ENCODE peak calls at places on chromosome 7, in five cellular contexts. One of them, this sample, is unnamed.
A peak's percentile ranks its signal among the peaks of the same experiment; 100 is the strongest.

GRCh38 chr7:151506901-151507382 is 12.8 kb downstream of the RHEB start:
- DNase-seq in sigmoid colon: peak; percentile 86
- DNase-seq in cardiac muscle cell: no peak
- DNase-seq in colonic mucosa: no peak
- DNase-seq in fibroblast of lung: no peak
- DNase-seq in this sample: no peak

GRCh38 chr7:42494722-42495121 is 257.7 kb upstream of the GLI3 start:
- DNase-seq in sigmoid colon: no peak
- DNase-seq in cardiac muscle cell: no peak
- DNase-seq in colonic mucosa: no peak
- DNase-seq in fibroblast of lung: peak; percentile 53
- DNase-seq in this sample: no peak

GRCh38 chr7:28107960-28108359 is 72.6 kb downstream of the JAZF1 start:
- DNase-seq in sigmoid colon: no peak
- DNase-seq in cardiac muscle cell: no peak
- DNase-seq in colonic mucosa: no peak
- DNase-seq in fibroblast of lung: peak; percentile 37
- DNase-seq in this sample: no peak

GRCh38 chr7:23018747-23019146 is 4.8 kb upstream of the HYCC1 start:
- DNase-seq in sigmoid colon: no peak
- DNase-seq in cardiac muscle cell: no peak
- DNase-seq in colonic mucosa: no peak
- DNase-seq in fibroblast of lung: peak; percentile 34
- DNase-seq in this sample: no peak

GRCh38 chr7:20216637-20217036 is 547 bp downstream of the MACC1 start:
- DNase-seq in sigmoid colon: no peak
- DNase-seq in cardiac muscle cell: no peak
- DNase-seq in colonic mucosa: no peak
- DNase-seq in fibroblast of lung: no peak
- DNase-seq in this sample: no peak

GRCh38 chr7:46678421-46678820 is 757.3 kb upstream of the IGFBP3 start:
- DNase-seq in sigmoid colon: no peak
- DNase-seq in cardiac muscle cell: no peak
- DNase-seq in colonic mucosa: no peak
- DNase-seq in fibroblast of lung: no peak
- DNase-seq in this sample: no peak

GRCh38 chr7:157521061-157521731 is 184.4 kb downstream of the DNAJB6 start:
- DNase-seq in sigmoid colon: peak; percentile 58
- DNase-seq in cardiac muscle cell: no peak
- DNase-seq in colonic mucosa: no peak
- DNase-seq in fibroblast of lung: no peak
- DNase-seq in this sample: no peak

GRCh38 chr7:48307041-48307714 is 135.9 kb downstream of the ABCA13 start:
- DNase-seq in sigmoid colon: no peak
- DNase-seq in cardiac muscle cell: no peak
- DNase-seq in colonic mucosa: no peak
- DNase-seq in fibroblast of lung: no peak
- DNase-seq in this sample: no peak

GRCh38 chr7:132270517-132270916 is 305.8 kb downstream of the PLXNA4 start:
- DNase-seq in sigmoid colon: no peak
- DNase-seq in cardiac muscle cell: peak; percentile 71
- DNase-seq in colonic mucosa: no peak
- DNase-seq in fibroblast of lung: no peak
- DNase-seq in this sample: no peak

GRCh38 chr7:153381275-153382119 is 621.9 kb downstream of the ACTR3B start:
- DNase-seq in sigmoid colon: peak; percentile 77
- DNase-seq in cardiac muscle cell: peak; percentile 37
- DNase-seq in colonic mucosa: no peak
- DNase-seq in fibroblast of lung: no peak
- DNase-seq in this sample: peak; percentile 11

GRCh38 chr7:48337012-48337621 is 165.9 kb downstream of the ABCA13 start:
- DNase-seq in sigmoid colon: no peak
- DNase-seq in cardiac muscle cell: peak; percentile 53
- DNase-seq in colonic mucosa: no peak
- DNase-seq in fibroblast of lung: peak; percentile 9
- DNase-seq in this sample: peak; percentile 43

GRCh38 chr7:84183741-84184140 is 10.8 kb downstream of the SEMA3A start:
- DNase-seq in sigmoid colon: no peak
- DNase-seq in cardiac muscle cell: no peak
- DNase-seq in colonic mucosa: no peak
- DNase-seq in fibroblast of lung: no peak
- DNase-seq in this sample: no peak

GRCh38 chr7:104231054-104232046 is 23.5 kb upstream of the ORC5 start:
- DNase-seq in sigmoid colon: peak; percentile 66
- DNase-seq in cardiac muscle cell: peak; percentile 82
- DNase-seq in colonic mucosa: peak; percentile 30
- DNase-seq in fibroblast of lung: peak; percentile 39
- DNase-seq in this sample: peak; percentile 31

GRCh38 chr7:26291699-26292538 is at the start of gene SNX10:
- DNase-seq in sigmoid colon: no peak
- DNase-seq in cardiac muscle cell: peak; percentile 78
- DNase-seq in colonic mucosa: peak; percentile 67
- DNase-seq in fibroblast of lung: peak; percentile 45
- DNase-seq in this sample: peak; percentile 43

GRCh38 chr7:71683382-71683781 is 551.4 kb downstream of the GALNT17 start:
- DNase-seq in sigmoid colon: no peak
- DNase-seq in cardiac muscle cell: no peak
- DNase-seq in colonic mucosa: no peak
- DNase-seq in fibroblast of lung: no peak
- DNase-seq in this sample: no peak
- H3K27ac ChIP-seq in sigmoid colon: no peak overlapping the region
- H3K27ac ChIP-seq in cardiac muscle cell: no peak overlapping the region
- H3K27ac ChIP-seq in colonic mucosa: no peak overlapping the region
- H3K27ac ChIP-seq in fibroblast of lung: no peak overlapping the region
- H3K27ac ChIP-seq in this sample: no peak overlapping the region

GRCh38 chr7:99372275-99373085 is 2.0 kb upstream of the ARPC1B start:
- DNase-seq in sigmoid colon: peak; percentile 71
- DNase-seq in cardiac muscle cell: peak; percentile 87
- DNase-seq in colonic mucosa: peak; percentile 63
- DNase-seq in fibroblast of lung: peak; percentile 45
- DNase-seq in this sample: no peak

GRCh38 chr7:99375070-99375807 is 709 bp downstream of the ARPC1B start:
- DNase-seq in sigmoid colon: peak; percentile 88
- DNase-seq in cardiac muscle cell: peak; percentile 53
- DNase-seq in colonic mucosa: peak; percentile 90
- DNase-seq in fibroblast of lung: peak; percentile 65
- DNase-seq in this sample: no peak

GRCh38 chr7:99374121-99375064 is at the start of gene ARPC1B:
- DNase-seq in sigmoid colon: peak; percentile 87
- DNase-seq in cardiac muscle cell: peak; percentile 83
- DNase-seq in colonic mucosa: peak; percentile 84
- DNase-seq in fibroblast of lung: peak; percentile 74
- DNase-seq in this sample: no peak

GRCh38 chr7:99371376-99371920 is 3.1 kb upstream of the ARPC1B start:
- DNase-seq in sigmoid colon: peak; percentile 44
- DNase-seq in cardiac muscle cell: no peak
- DNase-seq in colonic mucosa: no peak
- DNase-seq in fibroblast of lung: peak; percentile 23
- DNase-seq in this sample: no peak

DNA sequence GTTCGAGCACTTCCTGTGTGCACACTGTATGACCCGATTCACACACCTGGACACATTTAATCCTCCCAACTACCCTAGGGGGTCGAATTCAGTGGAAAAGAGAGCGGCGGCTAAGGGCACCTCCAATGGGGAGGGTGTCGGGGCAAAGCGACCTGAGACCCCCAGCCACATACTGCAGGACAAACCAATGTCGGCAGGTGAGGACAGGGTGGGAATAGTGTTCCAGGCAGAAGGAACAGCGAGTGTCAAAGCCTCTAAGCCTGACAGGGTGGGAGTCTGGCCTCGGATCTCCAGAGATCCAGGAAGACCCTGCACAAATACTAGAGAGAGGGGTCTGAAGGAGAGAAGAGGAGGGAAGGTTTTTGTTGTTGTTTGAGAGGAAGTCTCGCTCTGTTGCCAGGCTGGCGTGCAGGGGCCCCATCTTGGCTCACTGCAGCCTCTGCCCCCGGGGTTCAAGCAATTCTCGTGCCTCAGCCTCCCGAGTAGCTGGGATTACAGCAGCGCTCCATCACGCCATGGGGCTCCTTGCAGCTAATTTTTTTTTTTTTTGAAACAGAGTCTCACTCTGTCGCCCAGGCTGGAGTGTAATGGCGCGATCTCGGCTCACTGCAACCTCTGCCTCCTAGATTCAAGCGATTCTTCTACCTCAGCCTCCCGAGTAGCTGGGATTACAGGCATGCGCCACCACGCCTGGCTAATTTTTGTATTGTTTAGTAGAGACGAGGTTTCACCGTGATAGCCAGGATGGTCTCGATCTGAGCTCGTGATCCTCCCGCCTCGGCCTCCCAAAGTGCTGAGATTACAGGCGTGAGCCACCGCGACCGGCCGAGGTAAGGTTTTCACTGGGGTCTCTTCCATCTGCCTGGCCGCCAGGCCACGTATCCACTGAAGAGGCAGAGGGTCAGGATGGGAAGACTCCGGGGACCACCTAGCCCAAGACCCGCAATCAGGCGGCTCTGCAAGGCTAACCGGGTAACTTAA is 1.2 kb upstream of the ARPC1B start:
- DNase-seq in sigmoid colon: peak; percentile 55
- DNase-seq in cardiac muscle cell: no peak
- DNase-seq in colonic mucosa: no peak
- DNase-seq in fibroblast of lung: no peak
- DNase-seq in this sample: no peak
- H3K27ac ChIP-seq in sigmoid colon: peak overlapping the region; percentile 86
- H3K27ac ChIP-seq in cardiac muscle cell: peak overlapping the region; percentile 65
- H3K27ac ChIP-seq in colonic mucosa: peak overlapping the region; percentile 92
- H3K27ac ChIP-seq in fibroblast of lung: no peak overlapping the region
- H3K27ac ChIP-seq in this sample: no peak overlapping the region

GRCh38 chr7:93310346-93310745 is 78.2 kb downstream of the VPS50 start:
- DNase-seq in sigmoid colon: no peak
- DNase-seq in cardiac muscle cell: no peak
- DNase-seq in colonic mucosa: no peak
- DNase-seq in fibroblast of lung: peak; percentile 66
- DNase-seq in this sample: no peak

GRCh38 chr7:93315896-93316295 is 83.7 kb downstream of the VPS50 start:
- DNase-seq in sigmoid colon: no peak
- DNase-seq in cardiac muscle cell: no peak
- DNase-seq in colonic mucosa: no peak
- DNase-seq in fibroblast of lung: peak; percentile 49
- DNase-seq in this sample: no peak

GRCh38 chr7:93316730-93317129 is 84.6 kb downstream of the VPS50 start:
- DNase-seq in sigmoid colon: no peak
- DNase-seq in cardiac muscle cell: no peak
- DNase-seq in colonic mucosa: no peak
- DNase-seq in fibroblast of lung: peak; percentile 65
- DNase-seq in this sample: no peak

GRCh38 chr7:93314449-93314848 is 82.3 kb downstream of the VPS50 start:
- DNase-seq in sigmoid colon: no peak
- DNase-seq in cardiac muscle cell: no peak
- DNase-seq in colonic mucosa: no peak
- DNase-seq in fibroblast of lung: no peak
- DNase-seq in this sample: no peak
- H3K27ac ChIP-seq in sigmoid colon: no peak overlapping the region
- H3K27ac ChIP-seq in cardiac muscle cell: no peak overlapping the region
- H3K27ac ChIP-seq in colonic mucosa: no peak overlapping the region
- H3K27ac ChIP-seq in fibroblast of lung: no peak overlapping the region
- H3K27ac ChIP-seq in this sample: no peak overlapping the region

DNA sequence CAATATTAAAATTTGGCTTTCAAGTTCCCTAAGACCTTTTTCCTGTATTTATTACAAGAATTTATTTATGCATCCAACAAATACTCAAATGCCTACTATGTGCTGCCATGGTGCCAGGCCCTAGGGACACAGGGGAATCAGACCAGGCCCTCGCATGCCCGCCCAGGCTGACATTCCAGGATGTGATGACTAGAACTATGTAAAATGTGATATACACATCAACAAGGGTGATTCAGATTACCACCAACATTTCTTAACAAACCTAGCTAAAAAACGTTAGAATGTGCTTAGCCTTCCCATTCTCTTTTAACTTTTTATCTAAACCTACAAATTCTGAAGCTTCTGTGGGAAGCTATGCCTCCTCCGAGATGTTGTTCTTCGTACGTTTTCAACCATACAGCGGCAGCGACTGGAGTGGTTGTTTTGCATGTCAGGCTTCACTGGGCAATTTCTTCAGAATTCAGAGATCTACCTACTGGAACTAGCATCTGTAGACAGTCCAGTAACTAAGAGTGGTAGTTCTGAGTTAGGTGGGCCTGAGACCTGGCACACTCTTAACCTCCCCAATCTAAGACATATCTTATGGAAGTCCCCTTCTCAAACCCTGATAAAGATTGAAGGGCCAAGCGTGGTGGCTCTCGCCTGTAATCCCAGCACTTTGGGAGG is 22.1 kb downstream of the GNA12 start:
- DNase-seq in sigmoid colon: peak; percentile 63
- DNase-seq in cardiac muscle cell: no peak
- DNase-seq in colonic mucosa: no peak
- DNase-seq in fibroblast of lung: peak; percentile 93
- DNase-seq in this sample: no peak
- H3K27ac ChIP-seq in sigmoid colon: peak overlapping the region; percentile 55
- H3K27ac ChIP-seq in cardiac muscle cell: peak overlapping the region; percentile 85
- H3K27ac ChIP-seq in colonic mucosa: peak overlapping the region; percentile 28
- H3K27ac ChIP-seq in fibroblast of lung: peak overlapping the region; percentile 90
- H3K27ac ChIP-seq in this sample: peak overlapping the region; percentile 7

DNA sequence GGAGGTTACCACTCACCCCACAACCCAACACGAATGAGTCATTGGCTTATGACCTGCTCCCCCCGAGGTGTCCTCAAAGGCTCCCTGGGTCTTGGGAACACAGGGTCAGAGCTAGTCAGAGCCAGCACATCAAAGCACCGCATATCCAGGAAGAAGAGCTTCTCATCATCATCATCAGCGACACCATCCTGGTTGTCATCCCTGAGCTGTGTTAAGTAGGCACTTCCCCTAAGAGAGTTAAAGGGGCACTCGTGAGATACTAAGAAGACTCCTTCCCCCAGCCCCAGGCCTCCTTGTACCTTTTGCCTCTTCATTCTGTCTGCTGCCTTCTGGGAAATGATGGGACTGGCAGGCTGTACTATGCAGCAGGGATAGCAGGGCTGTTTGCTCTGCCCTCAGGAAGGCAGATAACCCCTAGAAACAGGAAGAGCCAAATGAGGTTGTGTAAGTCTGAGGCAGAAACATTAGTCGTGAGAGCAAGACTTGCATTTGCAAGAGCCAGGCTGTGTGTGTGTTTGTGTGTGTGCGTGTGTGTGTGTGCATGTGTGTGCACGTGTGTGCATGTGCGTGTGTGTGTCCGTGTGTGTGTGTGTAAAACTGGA is 11.1 kb upstream of the CPA1 start:
- DNase-seq in sigmoid colon: no peak
- DNase-seq in cardiac muscle cell: peak; percentile 25
- DNase-seq in colonic mucosa: no peak
- DNase-seq in fibroblast of lung: peak; percentile 94
- DNase-seq in this sample: no peak
- H3K27ac ChIP-seq in sigmoid colon: no peak overlapping the region
- H3K27ac ChIP-seq in cardiac muscle cell: peak overlapping the region; percentile 72
- H3K27ac ChIP-seq in colonic mucosa: no peak overlapping the region
- H3K27ac ChIP-seq in fibroblast of lung: peak overlapping the region; percentile 76
- H3K27ac ChIP-seq in this sample: no peak overlapping the region

DNA sequence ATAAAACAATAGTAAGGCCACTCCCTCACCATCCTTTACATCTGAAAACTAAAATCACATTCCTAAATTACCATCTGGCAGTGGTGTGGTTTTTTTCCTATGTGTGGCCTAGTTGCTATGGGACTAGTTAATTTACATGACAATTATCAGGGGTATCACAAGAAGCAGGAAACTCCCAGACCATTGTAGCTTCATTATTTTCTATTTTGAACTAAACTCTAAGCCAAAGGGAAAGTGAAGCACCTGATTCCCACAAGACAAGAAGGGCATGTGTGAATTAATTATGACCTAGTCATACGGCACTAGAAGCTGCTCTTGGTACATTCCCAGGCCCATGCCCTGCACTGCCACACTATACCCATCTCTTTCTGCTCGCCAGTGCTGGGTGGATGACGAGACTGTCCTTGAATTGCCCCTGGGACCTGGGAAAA is 103.4 kb downstream of the ATXN7L1 start:
- DNase-seq in sigmoid colon: no peak
- DNase-seq in cardiac muscle cell: no peak
- DNase-seq in colonic mucosa: no peak
- DNase-seq in fibroblast of lung: no peak
- DNase-seq in this sample: no peak
- H3K27ac ChIP-seq in sigmoid colon: no peak overlapping the region
- H3K27ac ChIP-seq in cardiac muscle cell: no peak overlapping the region
- H3K27ac ChIP-seq in colonic mucosa: no peak overlapping the region
- H3K27ac ChIP-seq in fibroblast of lung: no peak overlapping the region
- H3K27ac ChIP-seq in this sample: peak overlapping the region; percentile 90